ENCODE peak calls at places on chromosomes 2 and 18, in four cellular contexts. One of them, this sample, is unnamed.

GRCh38 chr2:48170281-48170680 is 264.0 kb upstream of the FBXO11 start:
- DNase-seq in hypothalamus: no peak
- DNase-seq in CD4-positive, alpha-beta T cell: no peak
- DNase-seq in esophagus muscularis mucosa: no peak
- DNase-seq in this sample: no peak

GRCh38 chr18:2657788-2658458 is 2.4 kb downstream of the SMCHD1 start:
- DNase-seq in CD4-positive, alpha-beta T cell: no peak
- DNase-seq in esophagus muscularis mucosa: no peak
- DNase-seq in hypothalamus: no peak
- DNase-seq in this sample: peak

GRCh38 chr2:216064014-216064630 is 17.5 kb downstream of the PECR start:
- DNase-seq in esophagus muscularis mucosa: no peak
- DNase-seq in CD4-positive, alpha-beta T cell: no peak
- DNase-seq in hypothalamus: no peak
- DNase-seq in this sample: no peak

GRCh38 chr2:152240559-152241231 is 65.1 kb upstream of the STAM2 start:
- DNase-seq in CD4-positive, alpha-beta T cell: no peak
- DNase-seq in esophagus muscularis mucosa: no peak
- DNase-seq in hypothalamus: no peak
- DNase-seq in this sample: no peak

GRCh38 chr2:229688141-229688540 is 26.2 kb downstream of the DNER start:
- DNase-seq in esophagus muscularis mucosa: peak
- DNase-seq in hypothalamus: no peak
- DNase-seq in CD4-positive, alpha-beta T cell: no peak
- DNase-seq in this sample: no peak

GRCh38 chr2:42809131-42809875 is 16.9 kb upstream of the HAAO start:
- DNase-seq in CD4-positive, alpha-beta T cell: peak
- DNase-seq in esophagus muscularis mucosa: no peak
- DNase-seq in hypothalamus: no peak
- DNase-seq in this sample: no peak

GRCh38 chr2:55148269-55148668 is 83.8 kb downstream of the CLHC1 start:
- DNase-seq in CD4-positive, alpha-beta T cell: no peak
- DNase-seq in hypothalamus: no peak
- DNase-seq in esophagus muscularis mucosa: no peak
- DNase-seq in this sample: no peak

GRCh38 chr2:160375037-160375436 is 118.6 kb downstream of the RBMS1 start:
- DNase-seq in CD4-positive, alpha-beta T cell: no peak
- DNase-seq in esophagus muscularis mucosa: no peak
- DNase-seq in hypothalamus: no peak
- DNase-seq in this sample: no peak

GRCh38 chr2:156490467-156490840 is 54.3 kb downstream of the GPD2 start:
- DNase-seq in CD4-positive, alpha-beta T cell: no peak
- DNase-seq in esophagus muscularis mucosa: no peak
- DNase-seq in hypothalamus: no peak
- DNase-seq in this sample: no peak

GRCh38 chr18:5431836-5432575 is 111.8 kb downstream of the EPB41L3 start:
- DNase-seq in esophagus muscularis mucosa: no peak
- DNase-seq in CD4-positive, alpha-beta T cell: no peak
- DNase-seq in hypothalamus: no peak
- DNase-seq in this sample: no peak

GRCh38 chr2:117832905-117833613 is 18.6 kb downstream of the DDX18 start:
- DNase-seq in hypothalamus: no peak
- DNase-seq in CD4-positive, alpha-beta T cell: no peak
- DNase-seq in esophagus muscularis mucosa: no peak
- DNase-seq in this sample: peak

GRCh38 chr18:42675810-42676209 is 439.7 kb downstream of the RIT2 start:
- DNase-seq in esophagus muscularis mucosa: no peak
- DNase-seq in hypothalamus: no peak
- DNase-seq in CD4-positive, alpha-beta T cell: no peak
- DNase-seq in this sample: no peak

GRCh38 chr2:71154798-71155197 is 24.4 kb downstream of the MPHOSPH10 start:
- DNase-seq in CD4-positive, alpha-beta T cell: no peak
- DNase-seq in esophagus muscularis mucosa: no peak
- DNase-seq in hypothalamus: no peak
- DNase-seq in this sample: peak

GRCh38 chr2:158729873-158730620 is 65.1 kb upstream of the DAPL1 start:
- DNase-seq in hypothalamus: no peak
- DNase-seq in esophagus muscularis mucosa: no peak
- DNase-seq in CD4-positive, alpha-beta T cell: no peak
- DNase-seq in this sample: no peak

GRCh38 chr18:5537860-5538259 is 5.9 kb downstream of the EPB41L3 start:
- DNase-seq in CD4-positive, alpha-beta T cell: no peak
- DNase-seq in hypothalamus: no peak
- DNase-seq in esophagus muscularis mucosa: no peak
- DNase-seq in this sample: no peak

GRCh38 chr2:9752441-9753275 is 90.6 kb upstream of the TAF1B start:
- DNase-seq in hypothalamus: no peak
- DNase-seq in CD4-positive, alpha-beta T cell: peak
- DNase-seq in esophagus muscularis mucosa: no peak
- DNase-seq in this sample: no peak

GRCh38 chr2:177599072-177599688 is 206.6 kb downstream of the AGPS start:
- DNase-seq in hypothalamus: no peak
- DNase-seq in esophagus muscularis mucosa: peak
- DNase-seq in CD4-positive, alpha-beta T cell: no peak
- DNase-seq in this sample: no peak

GRCh38 chr2:181419124-181419855 is 37.9 kb upstream of the ITGA4 start:
- DNase-seq in esophagus muscularis mucosa: no peak
- DNase-seq in hypothalamus: no peak
- DNase-seq in CD4-positive, alpha-beta T cell: no peak
- DNase-seq in this sample: peak

GRCh38 chr2:164719996-164720941 is 99.0 kb upstream of the GRB14 start:
- DNase-seq in esophagus muscularis mucosa: no peak
- DNase-seq in CD4-positive, alpha-beta T cell: no peak
- DNase-seq in hypothalamus: no peak
- DNase-seq in this sample: no peak

GRCh38 chr2:46942891-46943626 is 27.5 kb upstream of the MCFD2 start:
- DNase-seq in esophagus muscularis mucosa: no peak
- DNase-seq in hypothalamus: no peak
- DNase-seq in CD4-positive, alpha-beta T cell: no peak
- DNase-seq in this sample: no peak

GRCh38 chr18:6069539-6069938 is 174.2 kb upstream of the TMEM200C start:
- DNase-seq in CD4-positive, alpha-beta T cell: no peak
- DNase-seq in esophagus muscularis mucosa: no peak
- DNase-seq in hypothalamus: no peak
- DNase-seq in this sample: no peak

GRCh38 chr2:219406861-219407230 is 11.3 kb upstream of the DES start:
- DNase-seq in esophagus muscularis mucosa: no peak
- DNase-seq in CD4-positive, alpha-beta T cell: no peak
- DNase-seq in hypothalamus: no peak
- DNase-seq in this sample: no peak

This sample was measured in Kasumi-1.